ENCODE peak calls at places on chromosomes 11 and 22, in five cellular contexts. X is mesenchymal stem cell, Y is H9, Z is mesendoderm, B is neuronal stem cell. J is an unnamed sample.

GRCh38 chr11:36398261-36398953 is 102.3 kb downstream of the PRR5L start:
- DNase-seq in Z (no peak), B (no peak), X (no peak), Y (no peak), J (no peak)

GRCh38 chr11:4044971-4045646 is 49.5 kb upstream of the RRM1 start:
- DNase-seq in Z (no peak), B (no peak), Y (no peak), X (no peak), J (no peak)

GRCh38 chr22:26853071-26853470 is 195.7 kb downstream of the MIAT start:
- DNase-seq in Z (no peak), X (no peak), B (no peak), Y (no peak), J (no peak)

GRCh38 chr11:3855808-3856491 is 486 bp downstream of the STIM1 start:
- DNase-seq in B (no peak), Z (peak; percentile 52), X (peak; percentile 51), Y (peak; percentile 55), J (no peak)

GRCh38 chr11:102187416-102188125 is 77.3 kb downstream of the YAP1 start:
- DNase-seq in X (peak; percentile 32), Y (no peak), B (no peak), Z (no peak), J (peak; percentile 35)

GRCh38 chr22:47196881-47197701 is 434.6 kb downstream of the TBC1D22A start:
- DNase-seq in B (no peak), Y (peak; percentile 22), Z (no peak), X (no peak), J (no peak)

GRCh38 chr11:119999220-119999619 is 138.7 kb downstream of the TRIM29 start:
- DNase-seq in X (peak; percentile 1), B (no peak), Y (no peak), Z (peak; percentile 86), J (no peak)

GRCh38 chr11:75896843-75897419 is 81.9 kb downstream of the UVRAG start:
- DNase-seq in X (peak; percentile 54), Y (no peak), Z (peak; percentile 45), B (peak; percentile 21), J (peak; percentile 55)

GRCh38 chr11:65636810-65637557 is 917 bp upstream of the SIPA1 start:
- DNase-seq in Z (no peak), X (no peak), B (no peak), Y (no peak), J (no peak)

GRCh38 chr22:46596032-46596441 is 24.1 kb upstream of the GRAMD4 start:
- DNase-seq in B (no peak), X (peak; percentile 5), Z (no peak), Y (no peak), J (no peak)

GRCh38 chr11:128334311-128335044 is 252.9 kb downstream of the ETS1 start:
- DNase-seq in X (no peak), B (no peak), Y (no peak), Z (no peak), J (no peak)

GRCh38 chr11:28209906-28210305 is 101.7 kb downstream of the METTL15 start:
- DNase-seq in X (no peak), Z (no peak), Y (no peak), B (no peak), J (no peak)

GRCh38 chr11:1780700-1781592 is 17.2 kb upstream of the CTSD start:
- DNase-seq in Z (no peak), B (no peak), X (no peak), Y (peak; percentile 21), J (no peak)

GRCh38 chr11:46363031-46363407 is 15.8 kb downstream of the DGKZ start:
- DNase-seq in X (peak; percentile 91), Y (no peak), B (no peak), Z (peak; percentile 84), J (peak; percentile 67)

GRCh38 chr22:40451230-40451629 is 80.8 kb downstream of the SGSM3 start:
- DNase-seq in B (no peak), X (no peak), Z (no peak), Y (no peak), J (no peak)

GRCh38 chr11:2951235-2952110 is 22.3 kb upstream of the PHLDA2 start:
- DNase-seq in Y (no peak), B (no peak), X (peak; percentile 93), Z (no peak), J (peak; percentile 69)

GRCh38 chr11:105929381-105929955 is 92.6 kb downstream of the MSANTD4 start:
- DNase-seq in B (no peak), Z (no peak), X (no peak), Y (no peak), J (peak; percentile 22)

GRCh38 chr11:48047616-48048015 is 67.3 kb downstream of the PTPRJ start:
- DNase-seq in Y (no peak), Z (no peak), B (no peak), X (peak; percentile 76), J (peak; percentile 76)

GRCh38 chr11:75562048-75562835 is at the start of gene SERPINH1:
- DNase-seq in B (no peak), X (peak; percentile 89), Y (peak; percentile 90), Z (peak; percentile 96), J (peak; percentile 84)

GRCh38 chr22:22770280-22770871 is 117.2 kb upstream of the IGLL5 start:
- DNase-seq in B (peak; percentile 39), X (peak; percentile 7), Y (peak; percentile 78), Z (peak; percentile 59), J (no peak)

GRCh38 chr11:2909145-2909914 is 19.9 kb downstream of the PHLDA2 start:
- DNase-seq in X (no peak), Y (no peak), Z (no peak), B (no peak), J (no peak)

GRCh38 chr11:18540207-18541009 is 13.7 kb upstream of the TSG101 start:
- DNase-seq in Y (no peak), Z (peak; percentile 21), X (peak; percentile 21), B (no peak), J (peak; percentile 25)

GRCh38 chr11:64570341-64570740 is 20.7 kb upstream of the SLC22A12 start:
- DNase-seq in Z (no peak), X (no peak), B (no peak), Y (no peak), J (no peak)

GRCh38 chr22:38802671-38803121 is 8.8 kb upstream of the DNAL4 start:
- DNase-seq in X (peak; percentile 86), Y (peak; percentile 43), B (no peak), Z (peak; percentile 62), J (peak; percentile 95)

GRCh38 chr11:126943319-126943718 is 57.3 kb downstream of the KIRREL3 start:
- DNase-seq in Y (no peak), Z (no peak), X (no peak), B (no peak), J (no peak)

GRCh38 chr22:37283393-37283937 is 1.2 kb downstream of the CYTH4 start:
- DNase-seq in Z (peak; percentile 54), B (no peak), X (no peak), Y (no peak), J (no peak)

GRCh38 chr22:20111045-20111688 is 4.7 kb upstream of the RANBP1 start:
- DNase-seq in B (no peak), Z (peak; percentile 55), Y (no peak), X (peak; percentile 44), J (peak; percentile 5)

GRCh38 chr11:67119577-67120391 is 721 bp downstream of the KDM2A start:
- DNase-seq in Y (no peak), Z (peak; percentile 41), B (peak; percentile 11), X (peak; percentile 41), J (no peak)
- H3K23ac ChIP-seq in Y (no peak overlapping the region), Z (peak overlapping the region; percentile 100), B (no peak overlapping the region), X (peak overlapping the region; percentile 81), J (peak overlapping the region; percentile 99)

DNA sequence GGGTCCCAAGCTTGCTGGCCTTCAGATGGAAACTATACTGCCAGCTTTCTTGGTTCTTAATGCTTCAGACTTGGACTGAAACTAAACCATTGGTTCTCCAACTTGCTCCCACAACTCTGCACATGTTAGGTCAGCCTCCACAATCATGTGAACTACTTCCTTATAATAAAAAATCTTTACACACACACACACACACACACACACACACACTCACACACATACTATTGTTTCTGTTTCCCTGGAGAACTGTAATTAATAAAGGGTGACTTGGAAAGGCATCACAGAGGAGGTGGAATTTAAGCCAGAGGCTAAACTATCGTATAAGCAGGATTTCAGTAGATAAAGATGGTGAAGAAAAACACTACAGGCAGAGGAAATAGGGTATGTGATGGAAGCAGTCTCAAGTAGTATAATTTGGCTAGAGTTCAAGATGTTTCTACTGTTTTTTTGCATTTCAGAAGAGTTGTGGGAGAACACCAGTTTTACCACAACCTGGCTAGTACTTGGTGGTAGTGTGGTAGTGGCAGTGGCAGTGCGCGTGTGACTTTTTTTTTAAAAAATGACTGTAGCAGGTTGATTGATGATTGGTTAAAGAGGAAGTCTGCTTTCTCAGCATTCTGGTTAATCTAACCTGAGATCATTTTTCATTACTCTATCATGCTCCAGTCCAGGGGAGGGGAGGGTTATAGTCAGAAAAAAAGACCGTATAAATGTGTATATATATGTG is 70.1 kb downstream of the PDE3B start:
- DNase-seq in B (no peak), Z (no peak), X (no peak), Y (no peak), J (no peak)
- H3K23ac ChIP-seq in B (no peak overlapping the region), Z (no peak overlapping the region), X (no peak overlapping the region), Y (no peak overlapping the region), J (no peak overlapping the region)

DNA sequence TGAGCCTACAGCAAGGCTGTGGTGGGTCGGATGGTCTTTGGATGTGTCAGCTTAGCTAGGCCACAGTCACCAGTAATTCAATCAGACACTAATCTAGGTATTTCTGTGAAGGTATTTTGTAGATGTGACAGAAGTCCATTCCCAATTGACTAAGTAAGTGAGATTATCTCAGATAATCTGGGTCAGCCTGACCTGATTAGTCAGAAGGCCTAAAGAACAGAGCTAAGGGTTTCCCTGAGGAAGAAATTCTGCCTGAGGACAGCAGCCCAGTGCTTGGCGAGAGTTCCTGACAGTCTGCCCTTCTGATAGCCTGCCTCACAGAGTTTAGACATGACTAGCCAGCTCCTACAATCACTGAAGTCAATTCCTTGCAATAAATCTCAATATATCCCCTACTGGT is 28.7 kb downstream of the GUCD1 start:
- DNase-seq in X (no peak), B (no peak), Z (no peak), Y (no peak), J (peak; percentile 17)
- H3K23ac ChIP-seq in X (no peak overlapping the region), B (no peak overlapping the region), Z (no peak overlapping the region), Y (no peak overlapping the region), J (no peak overlapping the region)

GRCh38 chr22:18032455-18033101 is 8.2 kb upstream of the MICAL3 start:
- DNase-seq in B (no peak), Y (no peak), Z (no peak), X (peak; percentile 50), J (peak; percentile 83)

GRCh38 chr22:18033204-18033998 is 9.0 kb upstream of the MICAL3 start:
- DNase-seq in Y (no peak), Z (no peak), X (peak; percentile 34), B (no peak), J (peak; percentile 41)

GRCh38 chr22:18028817-18029527 is 4.6 kb upstream of the MICAL3 start:
- DNase-seq in Y (no peak), X (no peak), Z (no peak), B (no peak), J (no peak)

GRCh38 chr22:18031670-18032454 is 7.5 kb upstream of the MICAL3 start:
- DNase-seq in B (no peak), X (peak; percentile 85), Z (peak; percentile 48), Y (no peak), J (peak; percentile 97)

DNA sequence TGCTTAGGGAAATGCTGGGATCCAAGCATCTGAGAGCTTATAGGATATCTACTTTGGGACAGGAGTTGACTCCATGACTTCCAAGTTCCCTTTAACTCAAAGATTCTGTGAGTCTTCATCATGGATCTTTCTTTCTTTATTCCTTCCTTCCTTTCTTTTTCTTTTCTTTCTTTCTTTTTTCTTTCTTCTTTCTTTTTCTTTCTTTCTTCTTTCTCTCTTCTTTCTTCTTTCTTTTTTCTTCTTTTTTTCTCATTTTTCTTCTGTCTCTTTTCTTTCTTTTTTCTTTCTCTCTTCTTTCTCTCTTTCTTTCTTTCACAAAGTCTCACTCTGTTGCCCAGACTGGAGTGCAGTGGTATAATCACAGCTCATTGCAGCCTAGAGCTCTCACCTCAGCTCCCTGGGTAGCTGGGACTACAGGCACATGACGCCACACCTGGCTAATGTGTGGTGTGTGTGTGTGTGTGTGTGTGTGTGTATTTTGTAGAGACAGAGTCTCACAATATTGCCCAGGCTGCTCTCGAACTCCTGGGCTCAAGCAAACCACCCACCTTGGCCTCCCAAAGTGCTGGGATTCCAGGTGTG is 5.4 kb upstream of the MICAL3 start:
- DNase-seq in Y (no peak), X (no peak), B (no peak), Z (no peak), J (no peak)
- H3K23ac ChIP-seq in Y (no peak overlapping the region), X (no peak overlapping the region), B (no peak overlapping the region), Z (no peak overlapping the region), J (no peak overlapping the region)